ENCODE peak calls at places on chromosomes 6 and 20, in ten cellular contexts. B is naive thymus-derived CD4-positive, alpha-beta T cell; L is NCI-H774; R is T-helper 1 cell; N is BJ; Q is memory B cell; H is AG10803; P is activated gamma-delta T cell treated with Interleukin-2 at 50 U/mL for 16 hours; X is iris pigment epithelial cell; F is NCI-H460. Z is an unnamed sample.

GRCh38 chr6:44339301-44339700 is 3.1 kb upstream of the SPATS1 start:
- DNase-seq in B (no peak), L (no peak), R (no peak), N (no peak), Q (no peak), H (no peak), P (no peak), X (no peak), F (no peak), Z (peak)

GRCh38 chr6:66361886-66362285 is 654.9 kb upstream of the EYS start:
- DNase-seq in B (no peak), L (no peak), R (no peak), N (no peak), Q (no peak), H (no peak), P (no peak), X (no peak), F (no peak), Z (no peak)

GRCh38 chr20:38190166-38190565 is 25.1 kb upstream of the TGM2 start:
- DNase-seq in B (no peak), L (no peak), R (no peak), N (no peak), Q (no peak), H (no peak), P (no peak), X (no peak), F (no peak), Z (no peak)

GRCh38 chr6:151067684-151068596 is 171.8 kb upstream of the AKAP12 start:
- DNase-seq in B (no peak), L (peak), R (no peak), N (peak), Q (no peak), H (peak), P (no peak), X (peak), F (peak), Z (peak)

GRCh38 chr6:166206066-166206465 is 38.4 kb upstream of the TBXT start:
- DNase-seq in B (no peak), L (no peak), R (no peak), N (no peak), Q (no peak), H (no peak), P (no peak), X (no peak), F (no peak), Z (no peak)

GRCh38 chr6:125910518-125910917 is 46.1 kb upstream of the HINT3 start:
- DNase-seq in B (no peak), L (no peak), R (no peak), N (no peak), Q (no peak), H (peak), P (no peak), X (peak), F (no peak), Z (no peak)

GRCh38 chr20:2122921-2123320 is 21.3 kb downstream of the STK35 start:
- DNase-seq in B (no peak), L (no peak), R (no peak), N (no peak), Q (no peak), H (peak), P (no peak), X (peak), F (no peak), Z (no peak)

GRCh38 chr6:39791850-39792500 is at the start of gene DAAM2:
- DNase-seq in B (no peak), L (no peak), R (no peak), N (no peak), Q (no peak), H (peak), P (no peak), X (peak), F (no peak), Z (peak)

GRCh38 chr20:24402234-24402633 is 67.2 kb upstream of the SYNDIG1 start:
- DNase-seq in B (no peak), L (no peak), R (no peak), N (no peak), Q (no peak), H (no peak), P (no peak), X (no peak), F (no peak), Z (no peak)

GRCh38 chr6:28161410-28162079 is 19.9 kb downstream of the ZKSCAN8 start:
- DNase-seq in B (peak), L (peak), R (peak), N (no peak), Q (peak), H (peak), P (peak), X (peak), F (peak), Z (peak)

GRCh38 chr20:51768759-51769517 is 748 bp upstream of the ATP9A start:
- DNase-seq in B (no peak), L (no peak), R (no peak), N (no peak), Q (no peak), H (no peak), P (no peak), X (no peak), F (no peak), Z (no peak)

GRCh38 chr6:111721677-111722219 is 116.1 kb upstream of the TRAF3IP2 start:
- DNase-seq in B (no peak), L (no peak), R (peak), N (no peak), Q (no peak), H (peak), P (peak), X (peak), F (peak), Z (peak)

GRCh38 chr6:121584591-121585369 is 149.3 kb downstream of the GJA1 start:
- DNase-seq in B (no peak), L (no peak), R (no peak), N (peak), Q (no peak), H (peak), P (no peak), X (no peak), F (no peak), Z (no peak)

GRCh38 chr6:26033942-26034354 is 53.3 kb upstream of the HFE start:
- DNase-seq in B (peak), L (no peak), R (no peak), N (no peak), Q (no peak), H (no peak), P (no peak), X (no peak), F (no peak), Z (no peak)

Z was measured in tibial nerve.